ENCODE peak calls at places on chromosome X, in seven cellular contexts. R is stomach, J is suprapubic skin, S is ovary, N is sigmoid colon, Z is tibial nerve, T is K562. U is an unnamed sample.

GRCh38 chrX:13658602-13659001 is 5.7 kb downstream of the TCEANC start:
- DNase-seq in J (no peak), Z (no peak), T (peak), R (no peak), S (no peak), N (no peak), U (no peak)

GRCh38 chrX:25013593-25014365 is 2.0 kb downstream of the ARX start:
- DNase-seq in N (no peak), Z (no peak), R (no peak), S (no peak), T (peak), J (no peak), U (no peak)

GRCh38 chrX:103461156-103461555 is 58.1 kb downstream of the RAB40A start:
- DNase-seq in R (no peak), Z (no peak), N (no peak), T (no peak), J (no peak), S (no peak), U (no peak)

GRCh38 chrX:85084770-85085393 is 81.2 kb downstream of the APOOL start:
- DNase-seq in Z (no peak), N (no peak), J (no peak), T (peak), S (no peak), R (no peak), U (no peak)

GRCh38 chrX:100645106-100645505 is 1.1 kb downstream of the SRPX2 start:
- DNase-seq in R (no peak), Z (no peak), S (no peak), N (no peak), T (no peak), J (no peak), U (no peak)

GRCh38 chrX:16671005-16671404 is 21.0 kb downstream of the S100G start:
- DNase-seq in S (no peak), J (no peak), T (peak), R (no peak), N (no peak), Z (no peak), U (no peak)

GRCh38 chrX:31201503-31201902 is 129.7 kb upstream of the FTHL17 start:
- DNase-seq in Z (no peak), R (no peak), J (no peak), T (no peak), S (no peak), N (no peak), U (no peak)

GRCh38 chrX:24023972-24024664 is 2.9 kb downstream of the KLHL15 start:
- DNase-seq in N (no peak), R (no peak), Z (no peak), S (no peak), T (no peak), J (no peak), U (no peak)

GRCh38 chrX:41720125-41720780 is 3.7 kb upstream of the GPR82 start:
- DNase-seq in Z (no peak), R (peak), N (no peak), T (no peak), S (no peak), J (no peak), U (peak)

GRCh38 chrX:137848291-137848905 is 282.5 kb downstream of the ZIC3 start:
- DNase-seq in R (no peak), T (no peak), J (no peak), Z (no peak), N (no peak), S (no peak), U (no peak)

GRCh38 chrX:112820364-112821308 is 20.0 kb downstream of the AMOT start:
- DNase-seq in T (no peak), S (no peak), Z (no peak), N (no peak), R (no peak), J (no peak), U (no peak)

GRCh38 chrX:71938371-71938770 is 27.7 kb downstream of the NHSL2 start:
- DNase-seq in J (no peak), N (no peak), Z (no peak), R (no peak), S (no peak), T (no peak), U (no peak)

GRCh38 chrX:133638285-133638684 is 223.0 kb upstream of the GPC4 start:
- DNase-seq in R (peak), J (no peak), T (no peak), S (no peak), Z (no peak), N (no peak), U (no peak)
- TF ChIP-seq EP300 in R (no peak), J (no peak), T (no peak), S (no peak), Z (no peak), N (no peak), U (no peak)

GRCh38 chrX:49846004-49846403 is 16.9 kb downstream of the PAGE4 start:
- DNase-seq in S (no peak), N (no peak), Z (no peak), J (no peak), R (no peak), T (no peak), U (no peak)

GRCh38 chrX:49846545-49846944 is 17.4 kb downstream of the PAGE4 start:
- DNase-seq in Z (no peak), R (no peak), N (no peak), T (no peak), S (no peak), J (no peak), U (no peak)

GRCh38 chrX:49842603-49843002 is 13.5 kb downstream of the PAGE4 start:
- DNase-seq in Z (no peak), R (no peak), N (no peak), J (no peak), S (no peak), T (peak), U (no peak)

GRCh38 chrX:49848275-49848674 is 19.2 kb downstream of the PAGE4 start:
- DNase-seq in R (no peak), T (no peak), S (no peak), Z (no peak), N (no peak), J (no peak), U (no peak)

GRCh38 chrX:49844622-49845021 is 15.5 kb downstream of the PAGE4 start:
- DNase-seq in J (no peak), R (no peak), S (no peak), N (no peak), Z (no peak), T (no peak), U (no peak)
- TF ChIP-seq EP300 in J (no peak), R (no peak), S (no peak), N (no peak), Z (no peak), T (no peak), U (no peak)

DNA sequence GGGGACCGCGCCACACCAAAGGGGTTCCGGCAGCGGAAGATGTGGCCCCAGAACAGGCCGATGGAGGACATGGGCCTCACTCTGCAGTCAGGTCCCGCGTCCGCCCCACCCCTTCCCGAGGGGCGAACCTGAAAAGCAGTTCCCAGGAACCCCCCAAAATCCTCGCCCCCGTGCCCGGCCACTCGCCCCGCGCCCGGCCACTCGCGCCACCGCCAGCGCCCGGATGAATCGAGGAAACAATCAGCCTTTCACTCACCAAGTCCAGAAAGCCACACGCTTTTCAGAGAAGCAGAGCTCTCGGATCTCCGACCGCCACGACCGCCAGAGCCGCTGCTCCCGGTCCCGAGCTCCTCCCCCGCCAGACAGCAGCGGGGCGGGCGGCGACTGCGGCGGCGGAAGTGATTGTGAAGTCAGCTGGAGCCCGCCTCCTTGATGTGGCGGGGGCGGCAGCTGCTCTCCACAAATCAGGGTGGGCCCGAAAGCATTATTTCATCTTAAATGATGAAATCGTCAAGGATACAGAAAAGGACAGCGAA is at the start of gene PJA1:
- DNase-seq in S (peak), T (peak), N (peak), R (peak), Z (peak), J (peak), U (peak)
- TF ChIP-seq EP300 in S (no peak), T (no peak), N (no peak), R (no peak), Z (peak), J (no peak), U (no peak)

DNA sequence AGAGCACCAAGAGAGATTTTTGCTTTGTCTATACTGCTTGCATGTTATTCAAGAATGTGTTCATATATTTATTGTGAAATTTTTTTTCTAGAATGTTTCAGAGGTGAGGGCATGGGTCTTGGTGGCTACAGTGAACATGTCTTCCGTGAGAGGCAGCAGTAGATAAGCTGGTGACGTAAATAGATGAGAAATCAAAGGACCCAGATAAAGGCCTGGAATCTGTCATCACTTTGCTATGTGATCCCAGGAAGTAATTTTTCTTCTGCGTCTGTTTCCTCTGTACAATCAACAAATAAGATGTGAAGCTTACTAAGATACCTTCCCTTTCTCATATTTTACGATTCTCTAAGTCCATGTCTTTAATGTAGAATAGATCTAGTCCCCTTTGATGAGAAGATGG is 129.1 kb downstream of the COL4A6 start:
- DNase-seq in Z (no peak), N (no peak), R (no peak), T (no peak), J (no peak), S (no peak), U (no peak)
- TF ChIP-seq EP300 in Z (no peak), N (no peak), R (no peak), T (no peak), J (no peak), S (no peak), U (no peak)

GRCh38 chrX:50707955-50708694 is 105.9 kb downstream of the SHROOM4 start:
- DNase-seq in T (no peak), S (no peak), R (no peak), N (no peak), Z (no peak), J (no peak), U (no peak)
- TF ChIP-seq EP300 in T (no peak), S (no peak), R (no peak), N (no peak), Z (no peak), J (no peak), U (no peak)